ENCODE peak calls at places on chromosomes 3 and 15, in eight cellular contexts. S is osteoblast; B is GM23248; W is tibial artery; Y is left ventricle myocardium inferior; D is IMR-90; Q is BE2C; C is CD4-positive, alpha-beta T cell. L is an unnamed sample.

GRCh38 chr15:97026781-97027180 is 696.3 kb downstream of the NR2F2 start:
- DNase-seq in S (no peak), B (no peak), W (no peak), Y (no peak), D (no peak), Q (no peak), C (no peak), L (peak; percentile 46)

GRCh38 chr3:14337828-14338227 is 64.6 kb upstream of the SLC6A6 start:
- DNase-seq in S (no peak), B (no peak), W (no peak), Y (no peak), D (no peak), Q (no peak), C (no peak), L (no peak)

GRCh38 chr3:144085964-144086363 is 114.3 kb downstream of the DIPK2A start:
- DNase-seq in S (no peak), B (peak; percentile 35), W (no peak), Y (no peak), D (peak; percentile 32), Q (no peak), C (no peak), L (no peak)

GRCh38 chr3:184430940-184431339 is 51.1 kb downstream of the CHRD start:
- DNase-seq in S (no peak), B (no peak), W (no peak), Y (no peak), D (no peak), Q (no peak), C (no peak), L (no peak)

GRCh38 chr3:168951368-168951767 is 712.1 kb downstream of the MECOM start:
- DNase-seq in S (no peak), B (no peak), W (no peak), Y (no peak), D (no peak), Q (no peak), C (no peak), L (no peak)

GRCh38 chr3:139353920-139354556 is 10.2 kb downstream of the MRPS22 start:
- DNase-seq in S (peak; percentile 70), B (peak; percentile 84), W (no peak), Y (no peak), D (peak; percentile 71), Q (peak; percentile 56), C (no peak), L (peak; percentile 61)

GRCh38 chr3:38551026-38551832 is 55.1 kb downstream of the EXOG start:
- DNase-seq in S (no peak), B (no peak), W (no peak), Y (no peak), D (no peak), Q (no peak), C (no peak), L (no peak)

GRCh38 chr3:15317164-15317477 is 15.3 kb downstream of the SH3BP5 start:
- DNase-seq in S (peak; percentile 68), B (peak; percentile 75), W (peak; percentile 73), Y (no peak), D (peak; percentile 57), Q (no peak), C (no peak), L (no peak)

GRCh38 chr3:157082305-157082981 is 77.5 kb downstream of the CCNL1 start:
- DNase-seq in S (peak; percentile 75), B (peak; percentile 95), W (no peak), Y (no peak), D (peak; percentile 88), Q (no peak), C (no peak), L (no peak)

GRCh38 chr3:43215684-43216336 is 70.5 kb upstream of the SNRK start:
- DNase-seq in S (no peak), B (no peak), W (no peak), Y (no peak), D (no peak), Q (no peak), C (no peak), L (no peak)

GRCh38 chr15:73273181-73274002 is 95.4 kb downstream of the HCN4 start:
- DNase-seq in S (peak; percentile 87), B (peak; percentile 73), W (peak; percentile 38), Y (no peak), D (peak; percentile 67), Q (peak; percentile 61), C (peak; percentile 10), L (peak; percentile 54)

GRCh38 chr15:88250826-88251225 is 5.7 kb downstream of the NTRK3 start:
- DNase-seq in S (no peak), B (no peak), W (no peak), Y (no peak), D (no peak), Q (no peak), C (no peak), L (no peak)

GRCh38 chr3:157527471-157527881 is 24.3 kb upstream of the VEPH1 start:
- DNase-seq in S (no peak), B (peak; percentile 67), W (no peak), Y (no peak), D (peak; percentile 50), Q (no peak), C (no peak), L (no peak)

GRCh38 chr3:95302044-95302443 is 1239.2 kb downstream of the NSUN3 start:
- DNase-seq in S (no peak), B (peak; percentile 0), W (no peak), Y (no peak), D (peak; percentile 62), Q (no peak), C (no peak), L (peak; percentile 50)

DNA sequence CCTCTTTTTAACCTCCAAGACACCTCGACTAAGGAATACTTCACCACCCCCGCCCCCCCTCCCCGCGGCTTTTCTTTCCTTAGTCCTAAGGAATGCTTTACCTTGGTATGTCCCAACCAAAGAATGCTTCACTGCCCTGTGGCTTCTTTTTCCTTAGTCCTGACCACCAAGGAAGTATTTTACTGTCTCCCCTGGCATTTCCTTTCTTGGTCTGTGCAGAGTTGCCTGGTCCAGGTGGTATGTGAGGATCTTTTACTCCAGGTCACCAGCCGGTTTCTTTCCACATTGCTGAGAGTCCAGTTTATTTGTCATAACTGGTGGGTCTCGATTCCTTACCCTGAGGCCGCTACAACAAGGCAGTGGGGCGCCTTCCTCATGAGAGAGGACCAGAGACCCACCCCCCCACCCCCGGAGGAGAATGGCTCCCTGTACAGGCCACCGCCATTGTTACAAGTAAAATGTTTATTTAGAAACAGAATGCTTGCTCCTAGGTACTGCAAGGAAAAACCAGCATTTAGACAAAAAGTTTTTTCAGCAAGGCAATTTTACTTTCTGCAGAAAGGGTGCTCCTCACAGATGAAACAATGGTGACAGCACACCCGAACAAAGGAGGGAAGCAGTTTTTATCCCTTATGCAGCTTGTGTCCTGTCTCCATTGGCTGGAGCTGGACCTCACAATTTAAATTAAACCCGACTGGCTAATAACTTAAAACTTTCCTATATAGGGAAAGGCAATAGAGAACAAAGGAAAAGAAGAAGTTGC is 23.1 kb upstream of the MTHFS start:
- DNase-seq in S (no peak), B (no peak), W (no peak), Y (no peak), D (no peak), Q (no peak), C (no peak), L (no peak)
- H3K9me3 ChIP-seq in S (peaks cover 23% of the 10 kb centered on the region), B (peaks cover 7% of the 10 kb centered on the region), W (peaks cover 23% of the 10 kb centered on the region), Y (peaks cover 74% of the 10 kb centered on the region), D (peaks cover 42% of the 10 kb centered on the region), Q (peaks cover 15% of the 10 kb centered on the region), C (peaks cover 71% of the 10 kb centered on the region), L (peaks cover 24% of the 10 kb centered on the region)

DNA sequence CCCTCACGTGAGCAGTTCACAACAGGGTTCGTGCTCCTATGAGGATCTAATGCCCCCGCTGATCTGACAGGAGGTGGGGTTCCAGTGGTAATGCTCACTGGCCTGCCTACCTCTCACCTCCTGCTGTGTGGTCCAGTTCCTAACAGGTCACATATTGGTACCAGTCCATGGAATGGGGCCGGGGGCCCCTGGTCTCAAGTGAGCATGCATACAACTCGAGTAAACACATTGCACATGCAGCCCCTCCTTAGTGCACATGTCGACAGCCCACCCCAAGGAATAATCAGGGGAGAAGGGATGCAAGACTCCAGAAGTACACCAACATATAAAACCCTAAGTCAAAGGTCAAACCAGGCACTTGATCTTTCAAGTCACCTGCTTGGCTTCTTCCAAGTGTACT is 127.0 kb downstream of the TP63 start:
- DNase-seq in S (no peak), B (no peak), W (no peak), Y (no peak), D (no peak), Q (no peak), C (no peak), L (no peak)
- H3K9me3 ChIP-seq in S (no peaks in the 10 kb centered on the region), B (no peaks in the 10 kb centered on the region), W (no peaks in the 10 kb centered on the region), Y (no peaks in the 10 kb centered on the region), D (no peaks in the 10 kb centered on the region), Q (no peaks in the 10 kb centered on the region), C (no peaks in the 10 kb centered on the region), L (peaks cover 8% of the 10 kb centered on the region)

GRCh38 chr15:23457890-23458289 is 10.8 kb upstream of the GOLGA6L2 start:
- DNase-seq in S (no peak), B (no peak), W (no peak), Y (no peak), D (no peak), Q (no peak), C (no peak), L (no peak)
- H3K9me3 ChIP-seq in S (no peaks in the 10 kb centered on the region), B (no peaks in the 10 kb centered on the region), W (no peaks in the 10 kb centered on the region), Y (no peaks in the 10 kb centered on the region), D (no peaks in the 10 kb centered on the region), Q (no peaks in the 10 kb centered on the region), C (no peaks in the 10 kb centered on the region), L (no peaks in the 10 kb centered on the region)

GRCh38 chr3:72227536-72228070 is 442.7 kb upstream of the PROK2 start:
- DNase-seq in S (no peak), B (peak; percentile 63), W (no peak), Y (no peak), D (no peak), Q (no peak), C (no peak), L (no peak)
- H3K9me3 ChIP-seq in S (no peaks in the 10 kb centered on the region), B (peaks cover 6% of the 10 kb centered on the region), W (peaks cover 3% of the 10 kb centered on the region), Y (peaks cover 25% of the 10 kb centered on the region), D (peaks cover 2% of the 10 kb centered on the region), Q (no peaks in the 10 kb centered on the region), C (peaks cover 23% of the 10 kb centered on the region), L (peaks cover 22% of the 10 kb centered on the region)

DNA sequence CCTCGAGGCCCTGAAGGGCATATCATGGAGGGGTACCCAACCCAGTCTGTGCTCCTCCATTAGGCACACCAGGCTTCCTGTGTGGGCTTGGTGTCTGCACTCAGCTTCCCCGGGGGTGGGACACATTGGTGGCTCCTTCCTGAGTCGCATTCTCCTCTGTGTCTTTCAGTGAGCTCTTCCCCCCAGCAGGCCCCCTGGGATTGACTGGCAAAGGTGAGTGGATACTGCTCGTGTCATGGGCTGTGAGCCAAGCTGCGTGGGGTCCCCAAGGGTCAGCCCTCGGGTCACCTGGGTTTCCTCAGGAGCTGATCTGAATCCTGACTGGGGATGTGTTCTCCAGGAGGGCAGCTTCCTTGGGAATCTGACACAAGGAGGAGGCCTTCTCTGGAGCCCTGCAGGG is 231.0 kb downstream of the SNRPN start:
- DNase-seq in S (peak; percentile 79), B (no peak), W (peak; percentile 11), Y (no peak), D (no peak), Q (no peak), C (no peak), L (no peak)
- H3K9me3 ChIP-seq in S (no peaks in the 10 kb centered on the region), B (no peaks in the 10 kb centered on the region), W (no peaks in the 10 kb centered on the region), Y (peaks cover 50% of the 10 kb centered on the region), D (peaks cover 84% of the 10 kb centered on the region), Q (peaks cover 2% of the 10 kb centered on the region), C (no peaks in the 10 kb centered on the region), L (peaks cover 48% of the 10 kb centered on the region)

L was measured in Caco-2.